ENCODE peak calls at places on chromosomes 11 and 22, in five cellular contexts. One of them, this sample, is unnamed.

GRCh38 chr22:22748297-22748743 is 103.9 kb downstream of the GGTLC2 start:
- DNase-seq in stimulated activated CD8-positive, alpha-beta memory T cell treated with anti-CD3 and anti-CD28 coated beads, Interleukin-15, amount 100 ng/mL, for 24 hours: no peak
- DNase-seq in SHP77: peak
- DNase-seq in T-helper 9 cell: peak
- DNase-seq in astrocyte of the spinal cord: peak
- DNase-seq in this sample: no peak

GRCh38 chr11:12705874-12706273 is 31.7 kb downstream of the TEAD1 start:
- DNase-seq in astrocyte of the spinal cord: no peak
- DNase-seq in T-helper 9 cell: no peak
- DNase-seq in SHP77: no peak
- DNase-seq in stimulated activated CD8-positive, alpha-beta memory T cell treated with anti-CD3 and anti-CD28 coated beads, Interleukin-15, amount 100 ng/mL, for 24 hours: no peak
- DNase-seq in this sample: no peak

GRCh38 chr11:73307323-73308002 is 613 bp upstream of the ARHGEF17 start:
- DNase-seq in stimulated activated CD8-positive, alpha-beta memory T cell treated with anti-CD3 and anti-CD28 coated beads, Interleukin-15, amount 100 ng/mL, for 24 hours: peak
- DNase-seq in SHP77: peak
- DNase-seq in T-helper 9 cell: peak
- DNase-seq in astrocyte of the spinal cord: peak
- DNase-seq in this sample: peak

GRCh38 chr22:49380095-49380827 is 447.4 kb downstream of the BRD1 start:
- DNase-seq in stimulated activated CD8-positive, alpha-beta memory T cell treated with anti-CD3 and anti-CD28 coated beads, Interleukin-15, amount 100 ng/mL, for 24 hours: no peak
- DNase-seq in astrocyte of the spinal cord: no peak
- DNase-seq in T-helper 9 cell: no peak
- DNase-seq in SHP77: no peak
- DNase-seq in this sample: no peak

GRCh38 chr11:98230678-98231077 is 790.1 kb upstream of the CNTN5 start:
- DNase-seq in T-helper 9 cell: no peak
- DNase-seq in stimulated activated CD8-positive, alpha-beta memory T cell treated with anti-CD3 and anti-CD28 coated beads, Interleukin-15, amount 100 ng/mL, for 24 hours: no peak
- DNase-seq in astrocyte of the spinal cord: no peak
- DNase-seq in SHP77: no peak
- DNase-seq in this sample: no peak

GRCh38 chr11:122229611-122230386 is 113.8 kb upstream of the BLID start:
- DNase-seq in T-helper 9 cell: no peak
- DNase-seq in SHP77: no peak
- DNase-seq in astrocyte of the spinal cord: no peak
- DNase-seq in stimulated activated CD8-positive, alpha-beta memory T cell treated with anti-CD3 and anti-CD28 coated beads, Interleukin-15, amount 100 ng/mL, for 24 hours: no peak
- DNase-seq in this sample: no peak

GRCh38 chr11:45090607-45091006 is 55.8 kb upstream of the PRDM11 start:
- DNase-seq in T-helper 9 cell: no peak
- DNase-seq in stimulated activated CD8-positive, alpha-beta memory T cell treated with anti-CD3 and anti-CD28 coated beads, Interleukin-15, amount 100 ng/mL, for 24 hours: no peak
- DNase-seq in SHP77: no peak
- DNase-seq in astrocyte of the spinal cord: no peak
- DNase-seq in this sample: no peak

GRCh38 chr11:35559949-35560348 is 34.5 kb upstream of the PAMR1 start:
- DNase-seq in stimulated activated CD8-positive, alpha-beta memory T cell treated with anti-CD3 and anti-CD28 coated beads, Interleukin-15, amount 100 ng/mL, for 24 hours: no peak
- DNase-seq in SHP77: no peak
- DNase-seq in astrocyte of the spinal cord: no peak
- DNase-seq in T-helper 9 cell: no peak
- DNase-seq in this sample: no peak

GRCh38 chr11:9759519-9760179 is 95.8 kb downstream of the SWAP70 start:
- DNase-seq in T-helper 9 cell: peak
- DNase-seq in astrocyte of the spinal cord: peak
- DNase-seq in stimulated activated CD8-positive, alpha-beta memory T cell treated with anti-CD3 and anti-CD28 coated beads, Interleukin-15, amount 100 ng/mL, for 24 hours: peak
- DNase-seq in SHP77: peak
- DNase-seq in this sample: peak

GRCh38 chr11:116353517-116353916 is 419.3 kb downstream of the BUD13 start:
- DNase-seq in SHP77: no peak
- DNase-seq in T-helper 9 cell: no peak
- DNase-seq in astrocyte of the spinal cord: no peak
- DNase-seq in stimulated activated CD8-positive, alpha-beta memory T cell treated with anti-CD3 and anti-CD28 coated beads, Interleukin-15, amount 100 ng/mL, for 24 hours: no peak
- DNase-seq in this sample: no peak

GRCh38 chr11:6156628-6157367 is 13.3 kb downstream of the OR52B2 start:
- DNase-seq in T-helper 9 cell: no peak
- DNase-seq in SHP77: no peak
- DNase-seq in astrocyte of the spinal cord: no peak
- DNase-seq in stimulated activated CD8-positive, alpha-beta memory T cell treated with anti-CD3 and anti-CD28 coated beads, Interleukin-15, amount 100 ng/mL, for 24 hours: no peak
- DNase-seq in this sample: no peak

GRCh38 chr22:30192427-30192826 is 54.1 kb downstream of the LIF start:
- DNase-seq in astrocyte of the spinal cord: no peak
- DNase-seq in T-helper 9 cell: no peak
- DNase-seq in SHP77: no peak
- DNase-seq in stimulated activated CD8-positive, alpha-beta memory T cell treated with anti-CD3 and anti-CD28 coated beads, Interleukin-15, amount 100 ng/mL, for 24 hours: no peak
- DNase-seq in this sample: no peak

GRCh38 chr11:28730336-28730735 is 622.1 kb downstream of the METTL15 start:
- DNase-seq in SHP77: no peak
- DNase-seq in astrocyte of the spinal cord: no peak
- DNase-seq in stimulated activated CD8-positive, alpha-beta memory T cell treated with anti-CD3 and anti-CD28 coated beads, Interleukin-15, amount 100 ng/mL, for 24 hours: no peak
- DNase-seq in T-helper 9 cell: no peak
- DNase-seq in this sample: no peak

GRCh38 chr11:57458410-57459111 is 1.8 kb upstream of the RTN4RL2 start:
- DNase-seq in SHP77: no peak
- DNase-seq in T-helper 9 cell: peak
- DNase-seq in stimulated activated CD8-positive, alpha-beta memory T cell treated with anti-CD3 and anti-CD28 coated beads, Interleukin-15, amount 100 ng/mL, for 24 hours: no peak
- DNase-seq in astrocyte of the spinal cord: no peak
- DNase-seq in this sample: no peak

GRCh38 chr22:37302617-37303555 is 20.6 kb downstream of the CYTH4 start:
- DNase-seq in SHP77: no peak
- DNase-seq in astrocyte of the spinal cord: no peak
- DNase-seq in T-helper 9 cell: no peak
- DNase-seq in stimulated activated CD8-positive, alpha-beta memory T cell treated with anti-CD3 and anti-CD28 coated beads, Interleukin-15, amount 100 ng/mL, for 24 hours: no peak
- DNase-seq in this sample: no peak

GRCh38 chr22:21760640-21761039 is 25.0 kb upstream of the YPEL1 start:
- DNase-seq in SHP77: no peak
- DNase-seq in stimulated activated CD8-positive, alpha-beta memory T cell treated with anti-CD3 and anti-CD28 coated beads, Interleukin-15, amount 100 ng/mL, for 24 hours: no peak
- DNase-seq in T-helper 9 cell: no peak
- DNase-seq in astrocyte of the spinal cord: peak
- DNase-seq in this sample: no peak

GRCh38 chr11:9344046-9344680 is 29.8 kb upstream of the TMEM41B start:
- DNase-seq in SHP77: no peak
- DNase-seq in T-helper 9 cell: no peak
- DNase-seq in stimulated activated CD8-positive, alpha-beta memory T cell treated with anti-CD3 and anti-CD28 coated beads, Interleukin-15, amount 100 ng/mL, for 24 hours: no peak
- DNase-seq in astrocyte of the spinal cord: no peak
- DNase-seq in this sample: no peak

This sample was measured in activated CD8-positive, alpha-beta memory T cell treated with anti-CD3 and anti-CD28 coated beads for 48 hours.